ENCODE peak calls at places on chromosomes 4 and X, in seven cellular contexts. O, S, I, J, V, Q and X are unnamed samples. For H3K4me1, the result is how much of the 10 kb centered on the place peaks cover.

GRCh38 chrX:810186-810585 is 179.6 kb downstream of the SHOX start:
- DNase-seq in S (no peak), Q (no peak), O (no peak), I (no peak), J (no peak), V (no peak), X (no peak)

GRCh38 chrX:17617794-17618193 is 119.5 kb upstream of the SCML1 start:
- DNase-seq in I (no peak), V (no peak), O (no peak), Q (no peak), S (no peak), J (no peak), X (no peak)

GRCh38 chrX:100687128-100687527 is 43.1 kb downstream of the SRPX2 start:
- DNase-seq in Q (no peak), V (no peak), J (no peak), O (no peak), I (no peak), S (no peak), X (no peak)

GRCh38 chr4:94559351-94559806 is 107.6 kb downstream of the PDLIM5 start:
- DNase-seq in Q (no peak), I (no peak), S (no peak), J (no peak), V (no peak), O (no peak), X (no peak)

GRCh38 chrX:120790118-120790517 is 85.5 kb downstream of the CT47B1 start:
- DNase-seq in J (no peak), S (peak), V (peak), Q (peak), O (peak), I (no peak), X (no peak)

GRCh38 chr4:98728433-98728832 is 70.0 kb upstream of the TSPAN5 start:
- DNase-seq in Q (no peak), J (no peak), O (peak), V (no peak), S (no peak), I (no peak), X (no peak)

GRCh38 chr4:140755811-140756291 is 334 bp downstream of the TBC1D9 start:
- DNase-seq in V (peak), O (peak), J (no peak), I (no peak), Q (no peak), S (no peak), X (peak)

GRCh38 chr4:111923786-111924185 is 221.5 kb upstream of the FAM241A start:
- DNase-seq in O (no peak), V (no peak), I (no peak), J (no peak), Q (no peak), S (no peak), X (no peak)

GRCh38 chrX:120504569-120504968 is 35.5 kb upstream of the LAMP2 start:
- DNase-seq in S (no peak), Q (no peak), V (no peak), I (no peak), O (no peak), J (no peak), X (no peak)

GRCh38 chrX:63560601-63561218 is 209.6 kb upstream of the SPIN4 start:
- DNase-seq in Q (peak), S (peak), O (peak), J (peak), V (peak), I (no peak), X (peak)

GRCh38 chrX:70444326-70445196 is at the start of gene DLG3:
- DNase-seq in V (no peak), I (no peak), J (no peak), S (no peak), O (peak), Q (no peak), X (no peak)

GRCh38 chr4:336099-336892 is 1.3 kb upstream of the ZNF141 start:
- DNase-seq in J (no peak), V (peak), Q (no peak), I (no peak), S (no peak), O (peak), X (peak)

GRCh38 chr4:182770259-182770968 is 146.8 kb downstream of the DCTD start:
- DNase-seq in J (no peak), S (no peak), V (no peak), I (no peak), Q (no peak), O (no peak), X (no peak)
- H3K4me1 ChIP-seq in J (under half), S (under half), V (under half), I (under half), Q (under half), O (under half), X (under half)

DNA sequence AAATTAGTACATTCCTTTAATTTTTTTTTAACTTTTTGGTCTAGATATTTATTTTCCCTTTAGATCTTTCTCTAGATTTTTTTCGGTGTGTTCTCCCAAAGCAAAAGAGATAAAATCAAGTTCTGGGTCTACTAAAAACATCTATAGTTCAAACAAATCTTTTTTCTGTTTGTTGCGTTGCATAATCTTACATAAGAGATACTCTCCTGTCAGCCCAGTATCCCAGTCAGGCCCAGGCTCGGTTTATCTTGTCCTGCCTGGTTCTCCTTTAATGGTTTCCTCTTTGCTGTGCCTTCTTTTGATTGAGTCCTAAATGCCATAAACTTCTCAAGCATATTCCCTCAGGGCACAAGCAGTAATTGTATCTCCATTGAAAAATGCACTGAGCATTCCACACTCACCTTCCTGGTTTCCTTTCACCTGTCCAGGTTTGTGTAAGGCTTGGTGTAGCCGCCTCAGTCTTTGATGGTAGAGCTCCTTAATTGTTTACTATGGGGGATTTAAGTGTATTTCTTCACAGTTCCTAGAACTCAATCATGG is 104.9 kb downstream of the TMEM131L start:
- DNase-seq in S (no peak), V (no peak), Q (no peak), J (no peak), I (no peak), O (no peak), X (no peak)
- H3K4me1 ChIP-seq in S (under half), V (under half), Q (under half), J (half or more), I (under half), O (under half), X (half or more)

DNA sequence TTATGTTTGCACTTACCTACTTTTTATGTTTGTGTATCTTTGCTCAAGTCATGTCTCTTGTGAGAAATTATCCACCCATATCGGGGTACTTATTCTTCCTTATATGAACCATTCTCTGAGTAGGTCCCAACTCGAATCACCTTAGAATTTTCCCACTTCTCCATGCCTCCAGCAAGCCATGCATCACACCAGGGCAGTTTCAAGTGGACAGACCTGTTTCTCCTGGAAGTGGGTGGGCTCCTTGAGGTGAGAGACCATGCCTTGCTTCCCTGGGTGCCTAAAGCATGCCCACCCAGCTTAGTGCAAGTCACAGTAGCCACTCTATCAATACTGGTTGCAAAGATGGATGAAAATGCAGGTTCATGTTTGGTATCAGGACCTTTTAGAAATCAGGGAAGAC is 187.2 kb downstream of the KIT start:
- DNase-seq in O (no peak), I (no peak), Q (no peak), S (no peak), V (no peak), J (no peak), X (no peak)
- H3K4me1 ChIP-seq in O (under half), I (under half), Q (under half), S (under half), V (under half), J (under half), X (under half)

GRCh38 chr4:23878235-23878861 is 11.5 kb downstream of the PPARGC1A start:
- DNase-seq in I (no peak), J (no peak), V (no peak), S (no peak), O (no peak), Q (no peak), X (no peak)

GRCh38 chr4:23874536-23874901 is 15.3 kb downstream of the PPARGC1A start:
- DNase-seq in O (no peak), S (no peak), Q (no peak), J (no peak), V (peak), I (no peak), X (no peak)

GRCh38 chr4:23877758-23878229 is 12.1 kb downstream of the PPARGC1A start:
- DNase-seq in Q (no peak), O (peak), S (no peak), I (no peak), V (peak), J (peak), X (no peak)

GRCh38 chr4:23875317-23875716 is 14.5 kb downstream of the PPARGC1A start:
- DNase-seq in S (no peak), O (no peak), Q (no peak), J (no peak), V (peak), I (no peak), X (no peak)

GRCh38 chr4:23876418-23877089 is 13.3 kb downstream of the PPARGC1A start:
- DNase-seq in J (no peak), I (no peak), Q (no peak), O (no peak), V (peak), S (no peak), X (no peak)
- H3K4me1 ChIP-seq in J (under half), I (under half), Q (under half), O (half or more), V (under half), S (under half), X (half or more)

GRCh38 chr4:123352240-123352945 is 44.2 kb upstream of the SPRY1 start:
- DNase-seq in S (no peak), J (no peak), Q (no peak), I (no peak), O (peak), V (no peak), X (no peak)
- H3K4me1 ChIP-seq in S (under half), J (under half), Q (under half), I (under half), O (under half), V (under half), X (under half)

GRCh38 chr4:139077567-139078355 is 62.2 kb downstream of the NOCT start:
- DNase-seq in V (no peak), I (no peak), S (no peak), Q (no peak), O (peak), J (no peak), X (no peak)
- H3K4me1 ChIP-seq in V (under half), I (under half), S (under half), Q (half or more), O (half or more), J (half or more), X (half or more)

DNA sequence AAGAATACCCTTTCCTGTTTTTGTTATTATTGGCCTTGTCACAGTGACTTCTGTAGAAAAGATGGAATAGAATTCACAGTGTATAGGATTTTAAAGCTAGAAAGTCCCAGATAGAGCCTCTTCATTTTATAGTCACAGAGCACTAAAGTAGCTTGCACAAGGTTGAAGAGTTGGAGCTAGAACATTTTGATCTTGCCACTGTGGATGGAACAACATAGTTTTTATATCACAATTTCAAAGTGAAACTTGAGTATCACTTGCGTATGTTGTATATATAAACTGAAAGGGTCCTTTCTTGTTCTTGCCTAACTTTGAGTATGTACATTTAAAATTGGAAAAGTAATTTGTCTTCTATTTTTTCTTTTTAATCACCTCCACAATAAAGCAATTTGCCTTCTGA is 2.7 kb downstream of the USO1 start:
- DNase-seq in O (no peak), V (no peak), J (no peak), Q (no peak), I (no peak), S (no peak), X (no peak)
- H3K4me1 ChIP-seq in O (under half), V (under half), J (under half), Q (half or more), I (under half), S (under half), X (under half)

GRCh38 chr4:87032884-87033533 is 98.2 kb downstream of the AFF1 start:
- DNase-seq in J (no peak), V (no peak), Q (no peak), O (peak), I (no peak), S (no peak), X (no peak)
- H3K4me1 ChIP-seq in J (half or more), V (under half), Q (half or more), O (half or more), I (half or more), S (under half), X (half or more)

GRCh38 chr4:6779667-6780565 is 2.6 kb upstream of the KIAA0232 start:
- DNase-seq in O (peak), S (no peak), V (no peak), J (peak), I (no peak), Q (no peak), X (no peak)

GRCh38 chr4:6781561-6781960 is 966 bp upstream of the KIAA0232 start:
- DNase-seq in V (no peak), I (no peak), J (no peak), O (no peak), S (no peak), Q (no peak), X (no peak)

GRCh38 chr4:6782846-6783110 is 251 bp downstream of the KIAA0232 start:
- DNase-seq in Q (no peak), V (no peak), J (no peak), S (no peak), O (no peak), I (no peak), X (no peak)

GRCh38 chr4:6782147-6782845 is at the start of gene KIAA0232:
- DNase-seq in Q (peak), J (peak), V (peak), S (peak), O (peak), I (peak), X (peak)

DNA sequence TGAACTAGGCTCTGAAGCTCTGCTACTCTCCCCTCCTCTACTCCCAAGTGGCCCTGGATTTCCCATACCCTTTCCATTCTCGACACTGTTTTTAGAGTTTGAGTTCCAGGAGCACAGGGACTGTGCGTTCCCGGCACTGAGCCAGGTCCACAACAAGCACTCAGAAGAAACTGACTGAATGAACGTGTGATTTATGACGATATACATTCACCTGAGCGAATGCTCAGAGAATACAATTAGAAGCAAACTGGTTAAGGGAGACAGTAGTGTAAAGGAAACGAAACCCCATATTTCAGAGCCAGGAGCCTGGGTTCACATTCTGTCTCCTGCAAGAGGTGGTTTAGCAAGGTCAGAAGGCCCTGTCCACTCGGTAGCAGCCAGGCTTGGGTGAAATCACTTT is 1.4 kb upstream of the KIAA0232 start:
- DNase-seq in J (peak), O (no peak), Q (no peak), S (no peak), I (no peak), V (peak), X (peak)
- H3K4me1 ChIP-seq in J (under half), O (under half), Q (under half), S (under half), I (under half), V (under half), X (under half)

DNA sequence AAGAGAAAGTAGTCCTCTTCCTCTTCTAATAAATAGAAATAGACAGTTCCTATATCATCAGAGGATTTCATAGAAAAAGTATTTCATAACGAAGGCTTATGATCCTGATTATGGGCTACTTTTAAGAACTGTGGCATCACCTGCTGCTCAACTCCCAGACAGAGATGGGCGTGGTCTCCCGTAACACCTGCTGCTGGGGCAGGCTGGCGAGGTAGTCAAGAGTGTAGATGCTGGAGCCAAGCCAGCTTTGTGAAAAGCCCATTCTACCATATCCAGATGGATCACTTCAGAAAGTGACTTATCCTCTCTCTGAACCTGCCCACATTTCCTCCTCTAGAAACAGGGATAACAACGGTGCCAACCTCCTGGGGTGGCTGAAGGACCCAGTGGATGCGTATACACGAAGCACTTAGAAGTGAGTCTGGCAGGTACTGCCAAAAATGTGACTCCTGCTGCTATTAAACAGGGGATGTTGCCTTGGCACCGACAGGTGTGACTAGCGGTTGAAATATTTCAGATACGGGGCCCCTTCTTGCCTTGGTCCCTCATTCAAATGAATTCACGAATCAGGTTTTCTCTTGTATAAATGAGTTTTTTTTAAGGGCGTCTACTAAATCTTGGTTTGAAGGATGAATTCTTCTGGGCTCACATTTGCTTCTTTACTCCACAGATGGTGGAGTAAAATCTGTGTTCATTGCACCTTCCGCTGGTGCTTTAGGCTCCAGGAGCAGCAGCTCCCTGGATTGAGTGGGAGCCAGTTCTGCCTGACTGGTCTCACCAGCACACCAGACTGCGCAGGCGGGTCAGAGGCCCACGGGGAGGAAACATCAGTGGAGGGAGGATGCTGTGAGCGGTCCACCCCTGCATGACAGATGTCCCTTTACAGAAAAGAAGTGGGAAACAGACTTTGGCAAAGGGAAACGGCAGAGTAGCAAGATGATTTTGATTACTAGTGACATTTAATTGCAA is 95.7 kb downstream of the SORBS2 start:
- DNase-seq in Q (no peak), O (no peak), V (no peak), I (no peak), J (no peak), S (no peak), X (no peak)
- H3K4me1 ChIP-seq in Q (under half), O (under half), V (under half), I (under half), J (under half), S (under half), X (under half)